ENCODE peak calls at places on chromosome 17, in eight cellular contexts. J is activated naive CD4-positive, alpha-beta T cell treated with anti-CD3 and anti-CD28 coated beads, Interleukin-2, amount 10 ng/mL, durations not matched to agents 7 days and 5 days; H is cardiac muscle cell; L is T47D; Y is HT-29; B is iPS DF 19.7; K is AG08395; P is AG04450. U is an unnamed sample.
A peak's percentile ranks its signal among the peaks of the same experiment; 100 is the strongest.

GRCh38 chr17:30586818-30587595 is 109.8 kb downstream of the GOSR1 start:
- DNase-seq in J (no peak), H (peak; percentile 49), L (no peak), Y (no peak), B (no peak), K (peak; percentile 58), P (no peak), U (peak; percentile 61)

GRCh38 chr17:19726615-19727376 is 10.4 kb upstream of the SLC47A2 start:
- DNase-seq in J (no peak), H (peak; percentile 72), L (no peak), Y (no peak), B (no peak), K (no peak), P (no peak), U (no peak)

GRCh38 chr17:5241861-5242671 is 7.4 kb upstream of the SCIMP start:
- DNase-seq in J (no peak), H (no peak), L (no peak), Y (peak; percentile 9), B (no peak), K (no peak), P (no peak), U (no peak)

GRCh38 chr17:40062347-40063033 is at the start of gene THRA:
- DNase-seq in J (peak; percentile 77), H (peak; percentile 66), L (peak; percentile 69), Y (peak; percentile 63), B (no peak), K (peak; percentile 75), P (no peak), U (no peak)

GRCh38 chr17:21549107-21549687 is 143.1 kb upstream of the KCNJ18 start:
- DNase-seq in J (no peak), H (peak; percentile 64), L (no peak), Y (no peak), B (no peak), K (no peak), P (no peak), U (no peak)

GRCh38 chr17:35841505-35841904 is 27.2 kb downstream of the HEATR9 start:
- DNase-seq in J (no peak), H (peak; percentile 42), L (no peak), Y (no peak), B (no peak), K (peak; percentile 19), P (no peak), U (no peak)

GRCh38 chr17:72782985-72783701 is 309.3 kb downstream of the SLC39A11 start:
- DNase-seq in J (no peak), H (no peak), L (no peak), Y (no peak), B (no peak), K (no peak), P (no peak), U (peak; percentile 95)

GRCh38 chr17:72790194-72790593 is 302.3 kb downstream of the SLC39A11 start:
- DNase-seq in J (no peak), H (no peak), L (no peak), Y (no peak), B (no peak), K (no peak), P (no peak), U (no peak)

GRCh38 chr17:73595068-73595865 is 49.0 kb downstream of the SDK2 start:
- DNase-seq in J (peak; percentile 50), H (peak; percentile 26), L (peak; percentile 24), Y (no peak), B (no peak), K (peak; percentile 88), P (no peak), U (no peak)

GRCh38 chr17:53721101-53721500 is 101.6 kb upstream of the KIF2B start:
- DNase-seq in J (no peak), H (no peak), L (no peak), Y (no peak), B (no peak), K (no peak), P (no peak), U (no peak)

GRCh38 chr17:32523827-32524552 is 37.2 kb downstream of the CDK5R1 start:
- DNase-seq in J (peak; percentile 39), H (no peak), L (no peak), Y (no peak), B (no peak), K (no peak), P (no peak), U (no peak)

U was measured in HepG2.